ENCODE peak calls at places on chromosome 9, in eight cellular contexts. One of them, this sample, is unnamed.
A peak's percentile ranks its signal among the peaks of the same experiment; 100 is the strongest.

GRCh38 chr9:68907910-68908309 is 106.0 kb downstream of the PRKACG start:
- DNase-seq in IMR-90: no peak
- DNase-seq in H1: no peak
- DNase-seq in adrenal gland: no peak
- DNase-seq in NB4: no peak
- DNase-seq in tibial nerve: no peak
- DNase-seq in uterus: no peak
- DNase-seq in HCT116: no peak
- DNase-seq in this sample: no peak

GRCh38 chr9:134216961-134217360 is 52.6 kb upstream of the RNU6ATAC start:
- DNase-seq in IMR-90: no peak
- DNase-seq in H1: no peak
- DNase-seq in adrenal gland: no peak
- DNase-seq in NB4: no peak
- DNase-seq in tibial nerve: no peak
- DNase-seq in uterus: no peak
- DNase-seq in HCT116: no peak
- DNase-seq in this sample: no peak

GRCh38 chr9:22211588-22212360 is 202.7 kb upstream of the CDKN2B start:
- DNase-seq in IMR-90: peak; percentile 93
- DNase-seq in H1: no peak
- DNase-seq in adrenal gland: no peak
- DNase-seq in NB4: no peak
- DNase-seq in tibial nerve: no peak
- DNase-seq in uterus: no peak
- DNase-seq in HCT116: peak; percentile 79
- DNase-seq in this sample: no peak

GRCh38 chr9:78031826-78032598 is 401 bp upstream of the GNAQ start:
- DNase-seq in IMR-90: peak; percentile 91
- DNase-seq in H1: peak; percentile 82
- DNase-seq in adrenal gland: peak; percentile 96
- DNase-seq in NB4: peak; percentile 96
- DNase-seq in tibial nerve: peak; percentile 84
- DNase-seq in uterus: peak; percentile 91
- DNase-seq in HCT116: peak; percentile 61
- DNase-seq in this sample: no peak

GRCh38 chr9:117546894-117547293 is 132.0 kb upstream of the ASTN2 start:
- DNase-seq in IMR-90: no peak
- DNase-seq in H1: no peak
- DNase-seq in adrenal gland: no peak
- DNase-seq in NB4: no peak
- DNase-seq in tibial nerve: no peak
- DNase-seq in uterus: no peak
- DNase-seq in HCT116: no peak
- DNase-seq in this sample: no peak

GRCh38 chr9:82117528-82117927 is 129.0 kb downstream of the SPATA31D1 start:
- DNase-seq in IMR-90: no peak
- DNase-seq in H1: no peak
- DNase-seq in adrenal gland: no peak
- DNase-seq in NB4: no peak
- DNase-seq in tibial nerve: no peak
- DNase-seq in uterus: no peak
- DNase-seq in HCT116: no peak
- DNase-seq in this sample: no peak

GRCh38 chr9:37840560-37841194 is 40.1 kb downstream of the DCAF10 start:
- DNase-seq in IMR-90: peak; percentile 88
- DNase-seq in H1: no peak
- DNase-seq in adrenal gland: peak; percentile 31
- DNase-seq in NB4: peak; percentile 43
- DNase-seq in tibial nerve: no peak
- DNase-seq in uterus: no peak
- DNase-seq in HCT116: peak; percentile 1
- DNase-seq in this sample: no peak

GRCh38 chr9:137436761-137437600 is 4.2 kb downstream of the ENTPD8 start:
- DNase-seq in IMR-90: no peak
- DNase-seq in H1: no peak
- DNase-seq in adrenal gland: no peak
- DNase-seq in NB4: no peak
- DNase-seq in tibial nerve: no peak
- DNase-seq in uterus: no peak
- DNase-seq in HCT116: no peak
- DNase-seq in this sample: no peak

GRCh38 chr9:5450360-5451051 is at the start of gene CD274:
- DNase-seq in IMR-90: peak; percentile 93
- DNase-seq in H1: peak; percentile 86
- DNase-seq in adrenal gland: peak; percentile 93
- DNase-seq in NB4: peak; percentile 95
- DNase-seq in tibial nerve: peak; percentile 64
- DNase-seq in uterus: peak; percentile 88
- DNase-seq in HCT116: peak; percentile 80
- DNase-seq in this sample: no peak

GRCh38 chr9:108543251-108543768 is 312.5 kb downstream of the ACTL7B start:
- DNase-seq in IMR-90: peak; percentile 53
- DNase-seq in H1: no peak
- DNase-seq in adrenal gland: no peak
- DNase-seq in NB4: peak; percentile 22
- DNase-seq in tibial nerve: no peak
- DNase-seq in uterus: no peak
- DNase-seq in HCT116: no peak
- DNase-seq in this sample: no peak

GRCh38 chr9:37262410-37262809 is 142.0 kb downstream of the ZCCHC7 start:
- DNase-seq in IMR-90: peak; percentile 49
- DNase-seq in H1: no peak
- DNase-seq in adrenal gland: peak; percentile 27
- DNase-seq in NB4: peak; percentile 10
- DNase-seq in tibial nerve: no peak
- DNase-seq in uterus: no peak
- DNase-seq in HCT116: no peak
- DNase-seq in this sample: no peak

GRCh38 chr9:22041792-22042191 is 32.7 kb upstream of the CDKN2B start:
- DNase-seq in IMR-90: no peak
- DNase-seq in H1: no peak
- DNase-seq in adrenal gland: no peak
- DNase-seq in NB4: no peak
- DNase-seq in tibial nerve: no peak
- DNase-seq in uterus: no peak
- DNase-seq in HCT116: peak; percentile 29
- DNase-seq in this sample: no peak

GRCh38 chr9:133113163-133113927 is 7.7 kb downstream of the RALGDS start:
- DNase-seq in IMR-90: peak; percentile 51
- DNase-seq in H1: no peak
- DNase-seq in adrenal gland: peak; percentile 78
- DNase-seq in NB4: no peak
- DNase-seq in tibial nerve: no peak
- DNase-seq in uterus: no peak
- DNase-seq in HCT116: no peak
- DNase-seq in this sample: no peak

GRCh38 chr9:127347831-127348699 is 48.9 kb upstream of the SLC2A8 start:
- DNase-seq in IMR-90: peak; percentile 75
- DNase-seq in H1: no peak
- DNase-seq in adrenal gland: peak; percentile 32
- DNase-seq in NB4: peak; percentile 9
- DNase-seq in tibial nerve: no peak
- DNase-seq in uterus: no peak
- DNase-seq in HCT116: no peak
- DNase-seq in this sample: no peak

GRCh38 chr9:131432050-131432449 is 38.2 kb downstream of the PRRC2B start:
- DNase-seq in IMR-90: no peak
- DNase-seq in H1: no peak
- DNase-seq in adrenal gland: peak; percentile 2
- DNase-seq in NB4: no peak
- DNase-seq in tibial nerve: no peak
- DNase-seq in uterus: no peak
- DNase-seq in HCT116: no peak
- DNase-seq in this sample: no peak

GRCh38 chr9:131436386-131436785 is 42.5 kb downstream of the PRRC2B start:
- DNase-seq in IMR-90: no peak
- DNase-seq in H1: no peak
- DNase-seq in adrenal gland: no peak
- DNase-seq in NB4: no peak
- DNase-seq in tibial nerve: peak; percentile 23
- DNase-seq in uterus: no peak
- DNase-seq in HCT116: no peak
- DNase-seq in this sample: no peak

GRCh38 chr9:131434673-131435072 is 40.8 kb downstream of the PRRC2B start:
- DNase-seq in IMR-90: no peak
- DNase-seq in H1: no peak
- DNase-seq in adrenal gland: no peak
- DNase-seq in NB4: no peak
- DNase-seq in tibial nerve: no peak
- DNase-seq in uterus: no peak
- DNase-seq in HCT116: no peak
- DNase-seq in this sample: no peak

GRCh38 chr9:131432597-131433301 is 38.9 kb downstream of the PRRC2B start:
- DNase-seq in IMR-90: peak; percentile 97
- DNase-seq in H1: no peak
- DNase-seq in adrenal gland: peak; percentile 81
- DNase-seq in NB4: no peak
- DNase-seq in tibial nerve: no peak
- DNase-seq in uterus: no peak
- DNase-seq in HCT116: no peak
- DNase-seq in this sample: no peak

GRCh38 chr9:131433302-131433854 is 39.5 kb downstream of the PRRC2B start:
- DNase-seq in IMR-90: no peak
- DNase-seq in H1: no peak
- DNase-seq in adrenal gland: no peak
- DNase-seq in NB4: no peak
- DNase-seq in tibial nerve: no peak
- DNase-seq in uterus: no peak
- DNase-seq in HCT116: no peak
- DNase-seq in this sample: no peak
- TF ChIP-seq POLR2A in IMR-90: no peak
- TF ChIP-seq POLR2A in H1: no peak
- TF ChIP-seq POLR2A in adrenal gland: no peak
- TF ChIP-seq POLR2A in NB4: no peak
- TF ChIP-seq POLR2A in tibial nerve: no peak
- TF ChIP-seq POLR2A in uterus: no peak
- TF ChIP-seq POLR2A in HCT116: no peak
- TF ChIP-seq POLR2A in this sample: no peak

DNA sequence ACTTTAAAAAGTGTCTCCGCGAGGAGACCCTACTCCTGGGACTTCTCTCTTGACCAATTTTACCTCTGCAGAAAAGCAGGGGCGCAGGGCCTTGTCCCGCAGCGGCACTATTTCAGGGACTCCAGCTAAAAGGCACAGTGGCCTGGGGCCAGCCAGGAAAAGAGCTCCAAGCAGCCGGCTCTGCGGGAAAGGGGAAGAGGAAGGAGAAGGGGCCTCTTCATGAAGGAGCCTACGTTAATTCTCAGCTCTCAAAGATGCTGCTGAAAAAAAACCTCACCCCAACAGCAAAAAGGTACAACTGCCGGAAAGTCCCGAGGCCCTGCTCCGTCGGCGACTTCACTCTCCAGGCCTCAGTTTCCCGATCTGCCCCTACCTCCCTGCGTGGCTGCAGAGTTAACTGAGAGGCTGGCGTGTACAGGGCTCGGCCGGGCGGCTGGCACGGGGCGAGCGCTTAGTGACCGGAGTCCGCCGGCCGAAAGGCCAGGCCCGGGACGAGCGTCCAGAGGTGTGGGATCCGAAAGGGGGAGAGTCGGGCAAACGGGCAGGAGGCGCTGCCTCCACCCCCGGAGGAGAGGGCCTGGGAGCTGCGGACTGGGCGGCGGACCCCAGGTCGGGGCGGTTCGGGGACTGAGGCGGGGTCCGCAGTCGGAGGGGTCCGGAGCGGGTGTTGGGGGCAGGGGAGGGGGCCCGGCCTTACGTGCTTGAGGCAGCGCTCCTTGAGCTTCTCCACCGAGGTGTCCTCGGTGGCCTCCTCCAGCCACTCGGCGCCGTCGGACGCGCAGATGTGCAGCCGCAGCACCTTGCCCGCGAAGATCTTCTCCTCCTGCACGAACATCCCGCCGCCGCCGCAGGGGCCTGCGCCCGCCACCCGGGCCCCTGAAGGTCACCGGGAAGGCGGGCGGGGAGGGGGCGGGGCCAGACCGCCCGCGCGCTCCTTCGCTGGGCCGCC is 571 bp downstream of the UBAC1 start:
- DNase-seq in IMR-90: no peak
- DNase-seq in H1: no peak
- DNase-seq in adrenal gland: no peak
- DNase-seq in NB4: peak; percentile 57
- DNase-seq in tibial nerve: no peak
- DNase-seq in uterus: peak; percentile 31
- DNase-seq in HCT116: no peak
- DNase-seq in this sample: no peak
- TF ChIP-seq POLR2A in IMR-90: no peak
- TF ChIP-seq POLR2A in H1: no peak
- TF ChIP-seq POLR2A in adrenal gland: peak; percentile 35
- TF ChIP-seq POLR2A in NB4: no peak
- TF ChIP-seq POLR2A in tibial nerve: no peak
- TF ChIP-seq POLR2A in uterus: no peak
- TF ChIP-seq POLR2A in HCT116: no peak
- TF ChIP-seq POLR2A in this sample: no peak

GRCh38 chr9:125746017-125746773 is 978 bp upstream of the PBX3 start:
- DNase-seq in IMR-90: peak; percentile 86
- DNase-seq in H1: peak; percentile 96
- DNase-seq in adrenal gland: peak; percentile 97
- DNase-seq in NB4: peak; percentile 95
- DNase-seq in tibial nerve: peak; percentile 88
- DNase-seq in uterus: peak; percentile 90
- DNase-seq in HCT116: peak; percentile 91
- DNase-seq in this sample: peak; percentile 85
- TF ChIP-seq POLR2A in IMR-90: no peak
- TF ChIP-seq POLR2A in H1: no peak
- TF ChIP-seq POLR2A in adrenal gland: peak; percentile 77
- TF ChIP-seq POLR2A in NB4: no peak
- TF ChIP-seq POLR2A in tibial nerve: peak; percentile 43
- TF ChIP-seq POLR2A in uterus: peak; percentile 66
- TF ChIP-seq POLR2A in HCT116: no peak
- TF ChIP-seq POLR2A in this sample: peak; percentile 54

GRCh38 chr9:87786423-87786822 is 60.5 kb downstream of the CTSL start:
- DNase-seq in IMR-90: no peak
- DNase-seq in H1: no peak
- DNase-seq in adrenal gland: no peak
- DNase-seq in NB4: peak; percentile 26
- DNase-seq in tibial nerve: no peak
- DNase-seq in uterus: no peak
- DNase-seq in HCT116: no peak
- DNase-seq in this sample: no peak

GRCh38 chr9:87783180-87783579 is 57.3 kb downstream of the CTSL start:
- DNase-seq in IMR-90: no peak
- DNase-seq in H1: no peak
- DNase-seq in adrenal gland: no peak
- DNase-seq in NB4: peak; percentile 43
- DNase-seq in tibial nerve: no peak
- DNase-seq in uterus: no peak
- DNase-seq in HCT116: no peak
- DNase-seq in this sample: no peak

GRCh38 chr9:87778996-87779395 is 53.1 kb downstream of the CTSL start:
- DNase-seq in IMR-90: no peak
- DNase-seq in H1: no peak
- DNase-seq in adrenal gland: no peak
- DNase-seq in NB4: no peak
- DNase-seq in tibial nerve: no peak
- DNase-seq in uterus: no peak
- DNase-seq in HCT116: no peak
- DNase-seq in this sample: no peak

GRCh38 chr9:87776481-87777373 is 50.8 kb downstream of the CTSL start:
- DNase-seq in IMR-90: no peak
- DNase-seq in H1: no peak
- DNase-seq in adrenal gland: no peak
- DNase-seq in NB4: no peak
- DNase-seq in tibial nerve: no peak
- DNase-seq in uterus: no peak
- DNase-seq in HCT116: no peak
- DNase-seq in this sample: no peak

GRCh38 chr9:87781331-87781730 is 55.4 kb downstream of the CTSL start:
- DNase-seq in IMR-90: no peak
- DNase-seq in H1: no peak
- DNase-seq in adrenal gland: no peak
- DNase-seq in NB4: no peak
- DNase-seq in tibial nerve: no peak
- DNase-seq in uterus: no peak
- DNase-seq in HCT116: no peak
- DNase-seq in this sample: no peak
- TF ChIP-seq POLR2A in IMR-90: no peak
- TF ChIP-seq POLR2A in H1: no peak
- TF ChIP-seq POLR2A in adrenal gland: no peak
- TF ChIP-seq POLR2A in NB4: no peak
- TF ChIP-seq POLR2A in tibial nerve: no peak
- TF ChIP-seq POLR2A in uterus: no peak
- TF ChIP-seq POLR2A in HCT116: no peak
- TF ChIP-seq POLR2A in this sample: no peak